ENCODE peak calls at places on chromosomes 1 and 21, in six cellular contexts. N is astrocyte, K is uterus, E is Peyer's patch, V is kidney, O is NCI-H1092 treated with DMSO at 0.1 percent for 48 hours. J is an unnamed sample.

GRCh38 chr1:29166291-29166878 is 15.3 kb downstream of the SRSF4 start:
- DNase-seq in K (no peak), E (no peak), N (no peak), V (no peak), O (no peak), J (no peak)

GRCh38 chr1:171641076-171641864 is 11.2 kb downstream of the MYOC start:
- DNase-seq in K (no peak), O (no peak), E (no peak), N (no peak), V (no peak), J (no peak)

GRCh38 chr1:106022312-106022902 is 1034.1 kb upstream of the PRMT6 start:
- DNase-seq in E (no peak), O (peak; percentile 10), V (no peak), K (no peak), N (no peak), J (no peak)

GRCh38 chr1:161706483-161707347 is at the start of gene FCRLA:
- DNase-seq in V (no peak), E (no peak), N (peak; percentile 96), O (no peak), K (no peak), J (peak; percentile 89)

GRCh38 chr1:151611288-151611790 is 511 bp upstream of the SNX27 start:
- DNase-seq in N (peak; percentile 20), V (no peak), O (no peak), K (no peak), E (no peak), J (no peak)

GRCh38 chr1:42399315-42400100 is 18.9 kb downstream of the RIMKLA start:
- DNase-seq in E (no peak), N (no peak), K (no peak), O (no peak), V (no peak), J (no peak)

GRCh38 chr21:32392880-32393676 is at the start of gene URB1:
- DNase-seq in E (peak; percentile 99), O (peak; percentile 84), N (peak; percentile 55), K (peak; percentile 91), V (peak; percentile 98), J (peak; percentile 43)

GRCh38 chr1:117615474-117615873 is 9.6 kb downstream of the TENT5C start:
- DNase-seq in N (no peak), V (no peak), K (no peak), O (no peak), E (peak; percentile 16), J (no peak)

GRCh38 chr1:57258616-57259330 is 165.1 kb downstream of the DAB1 start:
- DNase-seq in E (no peak), N (no peak), V (no peak), K (no peak), O (no peak), J (no peak)

GRCh38 chr1:23460519-23460918 is 23.5 kb downstream of the ASAP3 start:
- DNase-seq in E (no peak), K (no peak), N (no peak), O (no peak), V (no peak), J (no peak)

GRCh38 chr21:14995695-14996490 is 68.9 kb downstream of the NRIP1 start:
- DNase-seq in E (no peak), N (peak; percentile 78), O (no peak), K (no peak), V (no peak), J (no peak)

GRCh38 chr1:41360074-41361027 is 883 bp upstream of the FOXO6 start:
- DNase-seq in N (no peak), K (peak; percentile 18), O (no peak), V (no peak), E (peak; percentile 57), J (no peak)

GRCh38 chr1:70443739-70444138 is 32.7 kb downstream of the CTH start:
- DNase-seq in O (no peak), V (no peak), N (no peak), K (no peak), E (no peak), J (no peak)

GRCh38 chr1:51982161-51982560 is 8.3 kb downstream of the RAB3B start:
- DNase-seq in V (no peak), E (no peak), N (no peak), O (no peak), K (no peak), J (no peak)

GRCh38 chr1:97271906-97272788 is 550.6 kb downstream of the PTBP2 start:
- DNase-seq in O (no peak), E (no peak), K (no peak), N (no peak), V (no peak), J (no peak)

GRCh38 chr1:80054129-80054528 is 1047.6 kb upstream of the ADGRL4 start:
- DNase-seq in O (peak; percentile 83), K (no peak), N (peak; percentile 98), E (no peak), V (no peak), J (no peak)

GRCh38 chr1:109620890-109621289 is 1.3 kb downstream of the AMPD2 start:
- DNase-seq in V (peak; percentile 98), K (peak; percentile 90), N (peak; percentile 91), E (peak; percentile 94), O (peak; percentile 83), J (peak; percentile 72)

GRCh38 chr1:33623811-33624210 is 151.4 kb downstream of the ZSCAN20 start:
- DNase-seq in V (no peak), K (no peak), N (no peak), O (no peak), E (no peak), J (no peak)

GRCh38 chr21:36320421-36321324 is 676 bp downstream of the MORC3 start:
- DNase-seq in E (no peak), V (peak; percentile 92), O (peak; percentile 79), K (peak; percentile 56), N (peak; percentile 58), J (no peak)

GRCh38 chr1:225670806-225671733 is 18.1 kb upstream of the ENAH start:
- DNase-seq in O (no peak), V (no peak), K (no peak), N (peak; percentile 43), E (no peak), J (no peak)

GRCh38 chr1:223500560-223501425 is 107.6 kb downstream of the CCDC185 start:
- DNase-seq in E (no peak), V (peak; percentile 91), O (no peak), N (peak; percentile 99), K (no peak), J (no peak)

GRCh38 chr1:202286622-202287097 is 55.1 kb downstream of the UBE2T start:
- DNase-seq in O (no peak), N (peak; percentile 77), K (peak; percentile 28), V (peak; percentile 89), E (no peak), J (no peak)

GRCh38 chr1:226809785-226810571 is 60.4 kb upstream of the PSEN2 start:
- DNase-seq in V (no peak), N (peak; percentile 84), E (no peak), K (no peak), O (no peak), J (no peak)

GRCh38 chr1:112319371-112320034 is 76.5 kb upstream of the CTTNBP2NL start:
- DNase-seq in K (no peak), E (no peak), N (no peak), V (no peak), O (no peak), J (no peak)

GRCh38 chr1:218479436-218480115 is 134.4 kb downstream of the TGFB2 start:
- DNase-seq in V (no peak), K (no peak), O (no peak), N (peak; percentile 93), E (no peak), J (no peak)

GRCh38 chr1:48645883-48646282 is 130.8 kb downstream of the BEND5 start:
- DNase-seq in N (no peak), E (no peak), K (no peak), O (no peak), V (no peak), J (no peak)

GRCh38 chr1:70902211-70902610 is 145.4 kb downstream of the PTGER3 start:
- DNase-seq in V (no peak), K (no peak), N (no peak), O (no peak), E (no peak), J (no peak)

GRCh38 chr1:201917362-201918033 is 28.8 kb downstream of the SHISA4 start:
- DNase-seq in O (no peak), V (no peak), N (peak; percentile 90), E (no peak), K (peak; percentile 84), J (no peak)

GRCh38 chr21:36117276-36117675 is 17.6 kb upstream of the CBR3 start:
- DNase-seq in N (no peak), V (no peak), E (no peak), K (no peak), O (no peak), J (no peak)

GRCh38 chr1:150020711-150021110 is 10.2 kb upstream of the OTUD7B start:
- DNase-seq in K (no peak), O (no peak), E (no peak), V (no peak), N (no peak), J (no peak)

GRCh38 chr21:35873441-35873840 is 186.9 kb downstream of the SETD4 start:
- DNase-seq in E (no peak), V (no peak), K (no peak), N (no peak), O (no peak), J (no peak)

GRCh38 chr1:22412932-22413727 is 38.5 kb upstream of the ZBTB40 start:
- DNase-seq in K (no peak), N (no peak), O (no peak), V (no peak), E (no peak), J (no peak)

GRCh38 chr1:23958810-23959460 is 693 bp upstream of the PNRC2 start:
- DNase-seq in N (peak; percentile 94), E (peak; percentile 86), O (peak; percentile 93), V (peak; percentile 94), K (peak; percentile 86), J (peak; percentile 98)

GRCh38 chr1:29903767-29904166 is 667.4 kb downstream of the PTPRU start:
- DNase-seq in E (no peak), O (no peak), N (no peak), V (no peak), K (no peak), J (no peak)

GRCh38 chr21:25983745-25984144 is 186.8 kb downstream of the APP start:
- DNase-seq in V (no peak), E (no peak), N (no peak), O (no peak), K (no peak), J (no peak)

GRCh38 chr1:47184090-47184735 is 5.6 kb downstream of the PDZK1IP1 start:
- DNase-seq in V (no peak), K (no peak), N (no peak), E (no peak), O (no peak), J (no peak)

GRCh38 chr1:41622859-41623732 is 138.6 kb upstream of the EDN2 start:
- DNase-seq in K (no peak), E (no peak), N (no peak), O (no peak), V (no peak), J (no peak)

GRCh38 chr1:26083246-26083645 is 15.8 kb upstream of the TRIM63 start:
- DNase-seq in N (peak; percentile 22), V (no peak), O (no peak), K (no peak), E (no peak), J (no peak)

GRCh38 chr1:242205622-242206489 is 207.0 kb upstream of the MAP1LC3C start:
- DNase-seq in N (no peak), K (no peak), E (no peak), O (no peak), V (no peak), J (no peak)

GRCh38 chr1:53909946-53910345 is 16.0 kb downstream of the DIO1 start:
- DNase-seq in K (no peak), E (no peak), N (no peak), O (no peak), V (no peak), J (no peak)

J was measured in GM12864.